ENCODE peak calls at places on chromosomes 11 and 22, in five cellular contexts. R, U, S, N and A are unnamed samples. For H3K4me1 and H3K36me3, the result is how much of the 10 kb centered on the place peaks cover.

GRCh38 chr22:29517215-29517908 is 36.2 kb downstream of the THOC5 start:
- DNase-seq in R (peak), U (no peak), S (no peak), N (no peak), A (peak)

GRCh38 chr22:18931905-18932652 is 4.0 kb downstream of the PRODH start:
- DNase-seq in R (no peak), U (no peak), S (no peak), N (no peak), A (no peak)

GRCh38 chr11:34426766-34427170 is 12.0 kb upstream of the CAT start:
- DNase-seq in R (no peak), U (no peak), S (no peak), N (no peak), A (no peak)

GRCh38 chr11:123838659-123839058 is 32.5 kb upstream of the OR6M1 start:
- DNase-seq in R (no peak), U (no peak), S (no peak), N (no peak), A (no peak)

GRCh38 chr11:67731583-67731982 is 57.2 kb upstream of the ALDH3B2 start:
- DNase-seq in R (no peak), U (no peak), S (no peak), N (no peak), A (no peak)

GRCh38 chr11:102244681-102245409 is 72.4 kb upstream of the BIRC3 start:
- DNase-seq in R (no peak), U (peak), S (no peak), N (no peak), A (no peak)

GRCh38 chr11:116162541-116163230 is 610.1 kb downstream of the BUD13 start:
- DNase-seq in R (no peak), U (no peak), S (no peak), N (no peak), A (no peak)

GRCh38 chr11:7927635-7928034 is 3.4 kb downstream of the OR10A6 start:
- DNase-seq in R (no peak), U (no peak), S (no peak), N (no peak), A (no peak)

GRCh38 chr11:66068923-66069714 is 953 bp upstream of the PACS1 start:
- DNase-seq in R (peak), U (no peak), S (no peak), N (peak), A (peak)

GRCh38 chr11:111376453-111376871 is 2.6 kb downstream of the POU2AF1 start:
- DNase-seq in R (no peak), U (no peak), S (no peak), N (no peak), A (no peak)

GRCh38 chr11:83863272-83863671 is 577.1 kb upstream of the CCDC90B start:
- DNase-seq in R (no peak), U (no peak), S (no peak), N (no peak), A (no peak)

DNA sequence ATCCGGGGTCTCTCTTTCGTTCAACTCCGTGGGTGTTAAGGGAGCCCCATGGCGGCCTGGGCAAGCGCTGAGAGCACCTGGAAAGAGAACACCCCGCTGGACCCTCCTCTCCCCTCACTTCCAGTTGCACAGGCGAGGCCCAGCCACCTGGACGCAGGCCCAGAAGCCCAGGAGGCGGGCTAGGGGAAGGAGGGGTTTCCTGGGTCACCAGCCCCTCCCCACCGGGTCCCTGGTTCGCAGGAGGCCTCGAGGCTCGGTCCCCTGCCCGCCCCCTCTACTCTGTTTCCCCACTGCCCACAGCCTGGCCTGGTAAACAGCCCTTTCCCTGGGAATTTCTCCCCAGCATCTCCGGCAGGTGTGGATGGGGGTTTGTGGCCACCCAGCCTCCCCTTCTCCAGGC is 8.5 kb upstream of the NFAM1 start:
- DNase-seq in R (no peak), U (no peak), S (no peak), N (no peak), A (no peak)
- H3K4me1 ChIP-seq in R (under half), U (under half), S (under half), N (under half), A (under half)

DNA sequence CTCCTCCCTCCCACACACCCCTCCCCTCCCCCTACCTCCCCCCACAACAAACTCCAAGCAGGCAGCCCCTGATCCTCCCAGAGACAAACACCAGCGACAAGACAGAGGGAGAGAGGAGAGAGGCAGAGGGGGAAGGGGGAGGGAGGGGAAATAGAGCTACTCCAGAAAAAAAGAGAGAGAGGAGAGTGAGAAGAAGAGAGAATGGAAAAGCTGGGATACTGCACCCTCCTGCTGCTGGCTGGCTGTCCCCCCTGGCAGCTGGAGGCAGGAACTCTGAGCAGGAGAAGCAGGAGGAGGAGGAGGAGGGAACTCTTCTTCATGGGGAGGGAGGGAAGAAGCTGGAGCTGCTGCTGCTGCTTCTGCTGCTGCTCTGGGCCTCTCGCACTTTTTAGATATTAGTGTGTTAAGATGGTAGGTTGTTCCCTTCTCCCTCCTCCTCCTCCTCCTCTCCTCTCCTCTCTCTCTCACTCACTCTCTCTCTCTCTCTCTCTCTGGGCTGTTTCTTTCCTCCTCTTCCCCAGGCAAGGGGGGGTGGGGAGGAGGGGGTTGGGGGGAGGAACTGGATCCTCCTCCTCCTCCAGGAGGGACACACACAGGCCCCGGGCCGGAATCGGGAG is 435 bp downstream of the PHF21A start:
- DNase-seq in R (peak), U (no peak), S (peak), N (peak), A (no peak)
- TF ChIP-seq POLR2A in R (no peak), U (no peak), S (no peak), N (peak), A (no peak)

GRCh38 chr22:50417544-50417943 is 57.3 kb downstream of the SBF1 start:
- DNase-seq in R (no peak), U (no peak), S (no peak), N (no peak), A (no peak)
- H3K36me3 ChIP-seq in R (half or more), U (under half), S (half or more), N (half or more), A (under half)

GRCh38 chr22:45504703-45505341 is 2.1 kb downstream of the FBLN1 start:
- DNase-seq in R (no peak), U (no peak), S (peak), N (no peak), A (no peak)

GRCh38 chr22:45505991-45506743 is 3.5 kb downstream of the FBLN1 start:
- DNase-seq in R (no peak), U (no peak), S (peak), N (no peak), A (no peak)

GRCh38 chr22:45507798-45508197 is 5.1 kb downstream of the FBLN1 start:
- DNase-seq in R (no peak), U (no peak), S (no peak), N (no peak), A (no peak)

GRCh38 chr22:45508814-45509213 is 6.1 kb downstream of the FBLN1 start:
- DNase-seq in R (no peak), U (no peak), S (no peak), N (no peak), A (no peak)

DNA sequence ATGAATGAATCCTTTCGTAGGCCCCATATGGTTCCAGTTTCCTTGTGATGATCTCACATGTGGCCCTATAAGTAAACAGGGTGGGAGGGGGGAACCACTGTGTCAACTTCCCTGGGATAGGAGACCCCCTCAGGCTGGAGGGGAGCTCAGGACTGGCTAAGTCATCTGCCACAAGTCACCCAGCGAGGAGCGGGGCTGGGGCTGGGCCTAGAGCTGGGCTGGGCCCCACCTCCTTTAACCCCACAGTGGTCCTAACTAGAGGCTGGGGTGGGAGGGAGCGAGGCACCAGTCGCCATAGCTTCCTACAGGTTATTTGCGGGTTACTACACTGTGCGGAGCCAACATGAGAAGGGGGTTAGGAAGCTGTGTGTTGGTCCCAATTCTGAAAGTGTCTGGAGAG is 4.3 kb downstream of the FBLN1 start:
- DNase-seq in R (no peak), U (no peak), S (no peak), N (no peak), A (no peak)
- H3K4me1 ChIP-seq in R (under half), U (under half), S (under half), N (under half), A (under half)

GRCh38 chr22:36433318-36434231 is 45.8 kb upstream of the MYH9 start:
- DNase-seq in R (peak), U (no peak), S (peak), N (peak), A (no peak)

GRCh38 chr22:36432592-36433317 is 45.0 kb upstream of the MYH9 start:
- DNase-seq in R (no peak), U (no peak), S (no peak), N (no peak), A (no peak)

GRCh38 chr22:36431977-36432376 is 44.2 kb upstream of the MYH9 start:
- DNase-seq in R (no peak), U (no peak), S (no peak), N (no peak), A (no peak)

GRCh38 chr22:36439481-36440271 is 41.8 kb downstream of the TXN2 start:
- DNase-seq in R (no peak), U (no peak), S (no peak), N (no peak), A (no peak)

DNA sequence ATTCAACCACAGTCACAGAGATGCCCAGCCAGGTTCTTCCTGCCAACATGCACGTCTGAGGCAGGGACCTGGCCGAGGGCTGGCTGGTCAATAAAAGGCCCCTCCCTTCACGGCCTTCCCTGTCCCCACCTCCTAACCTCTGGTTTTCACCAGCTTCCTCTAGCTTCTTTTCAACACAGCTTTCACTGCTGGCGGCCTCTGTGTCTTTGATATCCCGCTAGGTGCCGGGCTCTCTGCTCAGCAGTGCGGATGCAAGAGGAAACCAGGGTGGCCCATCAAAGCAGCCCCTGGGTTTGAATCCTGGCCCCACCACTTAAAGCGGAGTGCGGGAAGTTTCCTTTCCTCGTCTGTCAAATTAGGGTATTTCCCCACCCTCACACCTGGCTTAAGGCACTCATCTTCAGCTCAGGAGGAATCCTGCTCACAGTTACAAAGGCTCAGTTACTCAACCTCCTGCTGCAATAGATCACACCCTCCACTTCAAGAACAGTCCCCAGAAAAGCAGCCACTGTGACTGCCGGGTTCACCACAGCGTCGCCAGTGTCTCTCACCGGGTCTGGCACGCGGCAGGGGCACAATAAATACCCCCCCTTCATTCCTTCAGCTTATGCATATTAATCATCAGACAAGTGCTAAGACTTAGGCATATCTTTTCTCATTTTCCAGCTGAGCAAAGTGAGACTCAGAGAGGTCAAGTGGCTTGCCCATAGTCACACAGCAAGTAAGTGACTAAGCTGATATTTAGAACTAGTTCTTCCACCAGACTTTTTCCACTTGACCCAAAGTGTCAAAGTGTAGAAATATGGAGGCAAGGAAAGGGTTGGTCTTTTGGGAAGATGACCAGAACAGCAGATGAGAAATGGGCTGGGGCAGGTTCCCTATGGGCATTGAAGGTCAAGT is 45.7 kb downstream of the TXN2 start:
- DNase-seq in R (peak), U (no peak), S (peak), N (peak), A (peak)
- TF ChIP-seq POLR2A in R (no peak), U (no peak), S (no peak), N (no peak), A (no peak)

GRCh38 chr11:12121011-12121410 is 10.6 kb downstream of the MICAL2 start:
- DNase-seq in R (no peak), U (no peak), S (no peak), N (no peak), A (no peak)

GRCh38 chr11:12120031-12121008 is 9.9 kb downstream of the MICAL2 start:
- DNase-seq in R (no peak), U (no peak), S (no peak), N (no peak), A (no peak)

GRCh38 chr11:12121504-12121903 is 11.1 kb downstream of the MICAL2 start:
- DNase-seq in R (no peak), U (no peak), S (no peak), N (no peak), A (no peak)

GRCh38 chr11:12118940-12119339 is 8.6 kb downstream of the MICAL2 start:
- DNase-seq in R (no peak), U (no peak), S (no peak), N (no peak), A (no peak)

DNA sequence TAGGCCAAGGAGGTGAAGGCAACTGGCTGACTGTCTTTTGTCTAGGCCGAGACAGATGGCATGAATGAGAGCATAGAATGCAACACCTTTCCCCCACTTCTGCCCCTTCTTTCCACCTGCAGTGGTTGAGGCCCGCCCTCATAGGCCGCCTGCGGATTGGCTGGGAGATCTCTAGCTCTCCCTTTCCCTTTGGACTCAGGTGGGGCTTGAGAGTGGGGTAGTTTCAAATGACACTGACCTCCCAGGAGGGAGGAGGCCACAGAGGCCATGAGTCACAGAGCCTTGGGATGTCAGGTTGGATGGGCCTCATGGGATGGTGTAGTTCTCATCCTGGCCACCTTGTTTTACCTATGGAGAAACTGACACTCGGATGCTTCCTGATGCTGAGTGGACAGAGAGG is 9.1 kb downstream of the MICAL2 start:
- DNase-seq in R (no peak), U (no peak), S (peak), N (no peak), A (no peak)
- H3K36me3 ChIP-seq in R (under half), U (under half), S (under half), N (under half), A (under half)